ENCODE peak calls at places on chromosomes 13 and 19, in four cellular contexts. G is RWPE2; D is activated CD4-positive, alpha-beta T cell treated with anti-CD3 and anti-CD28 coated beads for 4 hours; Y is ELR. H is an unnamed sample.

GRCh38 chr13:31267126-31267784 is 67.5 kb downstream of the B3GLCT start:
- DNase-seq in G (no peak), D (no peak), Y (no peak), H (no peak)

GRCh38 chr19:47619763-47620162 is 10.8 kb downstream of the BICRA start:
- DNase-seq in G (no peak), D (no peak), Y (no peak), H (no peak)

GRCh38 chr13:21014666-21015170 is 46.7 kb downstream of the LATS2 start:
- DNase-seq in G (no peak), D (no peak), Y (peak; percentile 82), H (peak; percentile 90)

GRCh38 chr13:70792121-70792520 is 683.9 kb upstream of the KLHL1 start:
- DNase-seq in G (no peak), D (no peak), Y (no peak), H (no peak)

GRCh38 chr19:6223461-6224307 is 56.1 kb downstream of the MLLT1 start:
- DNase-seq in G (peak; percentile 40), D (no peak), Y (no peak), H (peak; percentile 79)

GRCh38 chr13:73195091-73195490 is 136.3 kb downstream of the KLF5 start:
- DNase-seq in G (no peak), D (no peak), Y (no peak), H (no peak)

GRCh38 chr13:27965740-27966640 is 3.1 kb downstream of the CDX2 start:
- DNase-seq in G (no peak), D (no peak), Y (no peak), H (no peak)

GRCh38 chr19:811007-811434 is 10.7 kb downstream of the PLPPR3 start:
- DNase-seq in G (no peak), D (no peak), Y (no peak), H (no peak)

GRCh38 chr13:113129921-113130750 is 7.5 kb downstream of the F10 start:
- DNase-seq in G (no peak), D (no peak), Y (no peak), H (peak; percentile 92)

GRCh38 chr19:4328243-4328990 is 10.2 kb downstream of the STAP2 start:
- DNase-seq in G (no peak), D (peak; percentile 96), Y (peak; percentile 91), H (peak; percentile 99)

GRCh38 chr13:29543230-29544215 is 52.0 kb downstream of the SLC7A1 start:
- DNase-seq in G (no peak), D (peak; percentile 22), Y (peak; percentile 73), H (no peak)

GRCh38 chr19:53947624-53948023 is 15.1 kb upstream of the CACNG8 start:
- DNase-seq in G (no peak), D (no peak), Y (peak; percentile 51), H (no peak)

GRCh38 chr13:101621099-101621498 is 168.6 kb downstream of the ITGBL1 start:
- DNase-seq in G (no peak), D (no peak), Y (no peak), H (no peak)

GRCh38 chr19:17471410-17472125 is 1.2 kb downstream of the SLC27A1 start:
- DNase-seq in G (no peak), D (no peak), Y (no peak), H (no peak)

GRCh38 chr13:80824231-80824630 is 483.3 kb upstream of the SPRY2 start:
- DNase-seq in G (no peak), D (no peak), Y (no peak), H (no peak)

GRCh38 chr19:19445911-19446361 is 40.5 kb downstream of the GATAD2A start:
- DNase-seq in G (no peak), D (no peak), Y (peak; percentile 57), H (peak; percentile 29)

H was measured in chondrocyte.